ENCODE peak calls at places on chromosome 15, in seven cellular contexts. S, D, N, L, Y, Z and P are unnamed samples. For H3K4me1, the result is how much of the 10 kb centered on the place peaks cover.

GRCh38 chr15:46900992-46901391 is 816.3 kb upstream of the SEMA6D start:
- DNase-seq in S (no peak), D (no peak), N (no peak), L (no peak), Y (no peak), Z (no peak), P (no peak)

GRCh38 chr15:96335429-96335807 is 4.9 kb downstream of the NR2F2 start:
- DNase-seq in S (no peak), D (no peak), N (peak), L (peak), Y (no peak), Z (no peak), P (no peak)

GRCh38 chr15:83549563-83549962 is 102.4 kb downstream of the SH3GL3 start:
- DNase-seq in S (no peak), D (no peak), N (no peak), L (no peak), Y (no peak), Z (no peak), P (no peak)

GRCh38 chr15:35674873-35675781 is 129.2 kb upstream of the DPH6 start:
- DNase-seq in S (no peak), D (peak), N (peak), L (no peak), Y (no peak), Z (peak), P (no peak)

GRCh38 chr15:55627730-55628368 is 39.7 kb upstream of the PYGO1 start:
- DNase-seq in S (peak), D (no peak), N (peak), L (peak), Y (no peak), Z (no peak), P (peak)

GRCh38 chr15:70299931-70300858 is 202.5 kb upstream of the TLE3 start:
- DNase-seq in S (no peak), D (peak), N (no peak), L (no peak), Y (no peak), Z (no peak), P (no peak)

GRCh38 chr15:98904466-98905048 is 103.0 kb downstream of the PGPEP1L start:
- DNase-seq in S (peak), D (no peak), N (peak), L (peak), Y (peak), Z (peak), P (no peak)

GRCh38 chr15:68551296-68551635 is 27.5 kb upstream of the CORO2B start:
- DNase-seq in S (no peak), D (no peak), N (no peak), L (no peak), Y (no peak), Z (no peak), P (no peak)

GRCh38 chr15:90165659-90166489 is 35.3 kb upstream of the SEMA4B start:
- DNase-seq in S (peak), D (peak), N (no peak), L (peak), Y (peak), Z (peak), P (peak)

GRCh38 chr15:67917037-67917436 is 77.2 kb upstream of the RNU6-1 start:
- DNase-seq in S (no peak), D (no peak), N (no peak), L (no peak), Y (no peak), Z (no peak), P (no peak)

GRCh38 chr15:75067123-75067854 is 43.9 kb downstream of the PPCDC start:
- DNase-seq in S (peak), D (no peak), N (no peak), L (no peak), Y (no peak), Z (no peak), P (peak)

GRCh38 chr15:77025941-77026411 is 31.1 kb downstream of the PSTPIP1 start:
- DNase-seq in S (no peak), D (no peak), N (no peak), L (no peak), Y (no peak), Z (no peak), P (no peak)

GRCh38 chr15:39360417-39360816 is 220.5 kb upstream of the THBS1 start:
- DNase-seq in S (no peak), D (no peak), N (no peak), L (peak), Y (no peak), Z (no peak), P (no peak)

GRCh38 chr15:66085128-66085527 is 168.4 kb downstream of the MEGF11 start:
- DNase-seq in S (no peak), D (no peak), N (peak), L (peak), Y (no peak), Z (no peak), P (no peak)

GRCh38 chr15:100596792-100597191 is 5.2 kb downstream of the LINS1 start:
- DNase-seq in S (no peak), D (peak), N (no peak), L (no peak), Y (peak), Z (no peak), P (no peak)

GRCh38 chr15:27747997-27748396 is 351.1 kb downstream of the OCA2 start:
- DNase-seq in S (no peak), D (no peak), N (no peak), L (no peak), Y (no peak), Z (no peak), P (no peak)

GRCh38 chr15:60975203-60975602 is 253.9 kb downstream of the RORA start:
- DNase-seq in S (no peak), D (no peak), N (no peak), L (no peak), Y (no peak), Z (no peak), P (no peak)

GRCh38 chr15:74060251-74060650 is 22.1 kb downstream of the GOLGA6A start:
- DNase-seq in S (no peak), D (no peak), N (no peak), L (no peak), Y (no peak), Z (no peak), P (no peak)

GRCh38 chr15:27679621-27680521 is 419.2 kb downstream of the OCA2 start:
- DNase-seq in S (no peak), D (no peak), N (peak), L (no peak), Y (no peak), Z (peak), P (no peak)

GRCh38 chr15:25372298-25372697 is 66.5 kb downstream of the UBE3A start:
- DNase-seq in S (no peak), D (no peak), N (no peak), L (no peak), Y (no peak), Z (no peak), P (no peak)

GRCh38 chr15:84894743-84895425 is 10.4 kb downstream of the SLC28A1 start:
- DNase-seq in S (no peak), D (no peak), N (no peak), L (no peak), Y (no peak), Z (no peak), P (no peak)

GRCh38 chr15:81284256-81285031 is 39.5 kb downstream of the STARD5 start:
- DNase-seq in S (no peak), D (no peak), N (no peak), L (no peak), Y (no peak), Z (no peak), P (no peak)

GRCh38 chr15:68364028-68364659 is 67.8 kb downstream of the ITGA11 start:
- DNase-seq in S (no peak), D (no peak), N (no peak), L (no peak), Y (no peak), Z (no peak), P (no peak)

GRCh38 chr15:49990835-49991540 is 128.0 kb downstream of the ATP8B4 start:
- DNase-seq in S (no peak), D (no peak), N (no peak), L (no peak), Y (no peak), Z (no peak), P (no peak)

GRCh38 chr15:81023483-81024264 is 23.0 kb downstream of the TLNRD1 start:
- DNase-seq in S (no peak), D (peak), N (no peak), L (no peak), Y (no peak), Z (no peak), P (no peak)

GRCh38 chr15:56366211-56366610 is 985 bp downstream of the TEX9 start:
- DNase-seq in S (no peak), D (no peak), N (peak), L (no peak), Y (no peak), Z (peak), P (no peak)

GRCh38 chr15:42014406-42014805 is 6.4 kb downstream of the PLA2G4E start:
- DNase-seq in S (no peak), D (no peak), N (no peak), L (no peak), Y (no peak), Z (no peak), P (no peak)

GRCh38 chr15:71084264-71084663 is 31.0 kb upstream of the THSD4 start:
- DNase-seq in S (no peak), D (no peak), N (no peak), L (no peak), Y (no peak), Z (no peak), P (no peak)

GRCh38 chr15:46304320-46304719 is 669.5 kb downstream of the SQOR start:
- DNase-seq in S (no peak), D (no peak), N (peak), L (peak), Y (peak), Z (peak), P (no peak)

GRCh38 chr15:101458908-101459578 is 30.5 kb downstream of the PCSK6 start:
- DNase-seq in S (no peak), D (no peak), N (no peak), L (no peak), Y (no peak), Z (no peak), P (no peak)

GRCh38 chr15:70044168-70044567 is 53.5 kb downstream of the TLE3 start:
- DNase-seq in S (no peak), D (no peak), N (no peak), L (no peak), Y (no peak), Z (no peak), P (no peak)

GRCh38 chr15:73683257-73683623 is 943 bp upstream of the CD276 start:
- DNase-seq in S (no peak), D (no peak), N (no peak), L (no peak), Y (no peak), Z (no peak), P (no peak)

GRCh38 chr15:101162701-101163483 is 89.0 kb downstream of the CHSY1 start:
- DNase-seq in S (no peak), D (no peak), N (no peak), L (no peak), Y (no peak), Z (no peak), P (no peak)

GRCh38 chr15:93170320-93170719 is 81.3 kb upstream of the RGMA start:
- DNase-seq in S (no peak), D (no peak), N (no peak), L (no peak), Y (no peak), Z (no peak), P (no peak)

GRCh38 chr15:94229591-94230365 is 1.6 kb upstream of the MCTP2 start:
- DNase-seq in S (no peak), D (peak), N (no peak), L (no peak), Y (no peak), Z (no peak), P (no peak)

GRCh38 chr15:90184786-90185704 is 16.1 kb upstream of the SEMA4B start:
- DNase-seq in S (no peak), D (no peak), N (peak), L (peak), Y (peak), Z (peak), P (no peak)

GRCh38 chr15:76340198-76340801 is 3.7 kb downstream of the ISL2 start:
- DNase-seq in S (no peak), D (no peak), N (peak), L (no peak), Y (no peak), Z (peak), P (no peak)

GRCh38 chr15:101490922-101491738 is 1.6 kb upstream of the PCSK6 start:
- DNase-seq in S (no peak), D (no peak), N (no peak), L (no peak), Y (no peak), Z (no peak), P (no peak)

DNA sequence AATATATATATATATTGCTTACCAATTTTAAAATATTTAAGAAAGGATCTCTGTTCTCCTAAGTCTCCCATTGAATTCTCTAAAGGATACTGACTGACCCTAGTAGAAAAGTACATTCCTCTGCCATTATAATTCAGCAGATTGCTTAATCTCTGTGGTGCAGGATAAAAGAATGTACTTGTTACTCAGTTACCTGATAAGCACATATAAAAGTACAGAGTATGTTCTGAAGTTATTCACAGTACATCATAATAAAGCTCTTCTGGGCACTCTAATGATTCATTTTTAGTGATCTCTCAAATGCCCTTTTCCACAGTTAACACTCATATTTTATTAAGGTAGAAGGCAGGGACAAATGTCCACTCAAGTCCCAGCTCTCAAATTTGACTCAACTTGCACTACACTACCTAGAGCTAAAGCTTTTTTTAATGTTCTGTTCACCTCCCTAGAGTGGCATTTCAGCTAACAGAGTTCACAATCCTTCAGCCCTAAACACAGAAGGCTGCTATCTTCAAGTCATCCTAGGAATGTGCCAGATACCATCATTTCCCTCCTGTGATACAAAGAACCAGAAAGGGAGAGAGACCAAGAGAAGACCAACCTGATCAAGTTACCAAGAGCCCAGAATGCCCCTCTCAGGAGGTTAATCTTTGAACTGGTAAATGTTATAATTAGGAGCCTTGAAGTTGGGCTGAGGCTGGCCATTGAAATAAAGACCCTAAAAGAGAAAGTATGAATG is 53.3 kb downstream of the MEIS2 start:
- DNase-seq in S (no peak), D (no peak), N (peak), L (peak), Y (no peak), Z (no peak), P (no peak)
- TF ChIP-seq POLR2AphosphoS5 in S (no peak), D (no peak), N (no peak), L (no peak), Y (no peak), Z (no peak), P (no peak)

GRCh38 chr15:44718927-44719292 is 7.6 kb downstream of the B2M start:
- DNase-seq in S (no peak), D (no peak), N (no peak), L (no peak), Y (no peak), Z (no peak), P (no peak)
- H3K4me1 ChIP-seq in S (under half), D (half or more), N (under half), L (under half), Y (under half), Z (under half), P (under half)

GRCh38 chr15:72242775-72243370 is 11.9 kb upstream of the PKM start:
- DNase-seq in S (no peak), D (no peak), N (no peak), L (no peak), Y (no peak), Z (no peak), P (no peak)
- TF ChIP-seq REST in S (no peak), D (no peak), N (no peak), L (no peak), Y (no peak), Z (no peak), P (no peak)

GRCh38 chr15:63211549-63211948 is 22.1 kb downstream of the RAB8B start:
- DNase-seq in S (no peak), D (no peak), N (no peak), L (no peak), Y (no peak), Z (no peak), P (no peak)

GRCh38 chr15:63210151-63211051 is 21.0 kb downstream of the RAB8B start:
- DNase-seq in S (no peak), D (no peak), N (peak), L (peak), Y (no peak), Z (no peak), P (no peak)

GRCh38 chr15:63218114-63218808 is 28.9 kb downstream of the RAB8B start:
- DNase-seq in S (no peak), D (no peak), N (no peak), L (peak), Y (no peak), Z (no peak), P (no peak)

GRCh38 chr15:63212050-63212973 is 22.9 kb downstream of the RAB8B start:
- DNase-seq in S (no peak), D (peak), N (no peak), L (peak), Y (peak), Z (peak), P (no peak)
- TF ChIP-seq POLR2AphosphoS5 in S (no peak), D (no peak), N (no peak), L (no peak), Y (no peak), Z (peak), P (no peak)

GRCh38 chr15:78934063-78935023 is 10.5 kb downstream of the CTSH start:
- DNase-seq in S (no peak), D (no peak), N (no peak), L (no peak), Y (no peak), Z (no peak), P (no peak)

GRCh38 chr15:78933187-78934062 is 11.4 kb downstream of the CTSH start:
- DNase-seq in S (no peak), D (no peak), N (no peak), L (no peak), Y (no peak), Z (no peak), P (no peak)

GRCh38 chr15:78938608-78939488 is 6.0 kb downstream of the CTSH start:
- DNase-seq in S (no peak), D (peak), N (no peak), L (no peak), Y (no peak), Z (no peak), P (no peak)

GRCh38 chr15:78932216-78932808 is 12.5 kb downstream of the CTSH start:
- DNase-seq in S (no peak), D (no peak), N (no peak), L (no peak), Y (no peak), Z (no peak), P (no peak)

DNA sequence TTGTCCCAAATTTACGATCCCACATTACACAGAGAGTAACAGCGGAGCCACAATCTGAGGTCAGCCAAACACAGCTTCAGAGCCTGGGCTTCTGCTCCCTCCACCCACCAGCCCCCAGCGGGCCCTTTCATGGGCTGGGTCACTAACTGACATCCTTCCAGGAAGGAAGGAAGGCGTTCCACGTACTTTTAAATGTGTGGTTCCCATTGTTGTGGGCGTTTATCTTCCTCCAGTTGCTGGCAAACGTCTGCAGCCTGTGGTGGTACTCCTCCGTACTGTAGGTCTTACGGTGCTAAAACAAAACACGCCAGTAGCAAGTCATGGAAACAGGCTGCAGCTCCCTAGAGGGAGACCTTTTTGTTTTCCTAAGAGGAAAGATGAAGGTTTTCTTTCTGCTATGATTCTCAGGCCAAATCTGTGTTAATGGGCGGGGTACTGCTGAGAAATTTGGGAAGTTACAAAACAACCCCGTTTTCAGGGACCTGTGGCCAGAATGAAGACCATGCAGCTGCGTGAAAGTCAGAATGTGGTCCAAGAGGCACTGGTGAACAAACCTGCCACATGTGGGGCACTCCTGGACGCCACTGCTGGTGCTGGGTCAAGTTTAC is 7.6 kb downstream of the CTSH start:
- DNase-seq in S (no peak), D (no peak), N (no peak), L (no peak), Y (peak), Z (no peak), P (no peak)
- H3K4me1 ChIP-seq in S (under half), D (under half), N (under half), L (under half), Y (under half), Z (under half), P (under half)